ENCODE peak calls at places on chromosomes 11 and 22, in six cellular contexts. D is IMR-90, T is mesenchymal stem cell, J is neuronal stem cell, R is H1, K is trophoblast cell. F is an unnamed sample. For H3K36me3, H3K79me1 and H3K4me1, the result is how much of the 10 kb centered on the place peaks cover.

GRCh38 chr11:65623177-65623576 is 7.6 kb downstream of the PCNX3 start:
- DNase-seq in J (no peak), K (no peak), D (no peak), R (no peak), T (no peak), F (no peak)

GRCh38 chr11:679271-680207 is 15.5 kb downstream of the DEAF1 start:
- DNase-seq in D (no peak), K (no peak), T (no peak), R (no peak), J (no peak), F (no peak)

GRCh38 chr22:18975434-18976196 is 39.5 kb upstream of the PRODH start:
- DNase-seq in K (no peak), R (no peak), J (no peak), D (no peak), T (no peak), F (no peak)

GRCh38 chr11:108121274-108122155 is at the start of gene ACAT1:
- DNase-seq in K (peak), D (peak), J (peak), R (peak), T (peak), F (peak)

GRCh38 chr11:68373810-68374501 is 61.6 kb downstream of the LRP5 start:
- DNase-seq in J (no peak), D (peak), R (no peak), T (peak), K (no peak), F (no peak)

GRCh38 chr11:130588471-130588870 is 140.0 kb downstream of the ADAMTS15 start:
- DNase-seq in R (no peak), T (no peak), J (no peak), K (no peak), D (no peak), F (no peak)

GRCh38 chr22:46057762-46058420 is 80.9 kb upstream of the WNT7B start:
- DNase-seq in R (no peak), K (no peak), D (no peak), J (no peak), T (no peak), F (no peak)

GRCh38 chr11:106288988-106289387 is 211.5 kb downstream of the AASDHPPT start:
- DNase-seq in K (no peak), D (no peak), T (no peak), R (no peak), J (no peak), F (peak)

GRCh38 chr11:69492201-69492991 is 10.9 kb downstream of the LINC01488 start:
- DNase-seq in D (peak), R (no peak), T (peak), K (no peak), J (no peak), F (no peak)

GRCh38 chr22:48089601-48090331 is 1327.3 kb downstream of the TBC1D22A start:
- DNase-seq in K (no peak), R (no peak), J (no peak), T (no peak), D (no peak), F (no peak)

GRCh38 chr22:44406581-44407403 is 91.2 kb downstream of the RTL6 start:
- DNase-seq in K (peak), J (no peak), T (no peak), D (peak), R (no peak), F (peak)

GRCh38 chr22:30903876-30904460 is 64.6 kb downstream of the MORC2 start:
- DNase-seq in R (peak), T (no peak), D (no peak), K (no peak), J (no peak), F (no peak)

GRCh38 chr11:75265851-75266531 is 25.4 kb downstream of the TPBGL start:
- DNase-seq in J (no peak), R (no peak), D (peak), T (no peak), K (no peak), F (no peak)

GRCh38 chr11:96055706-96056387 is 131.9 kb upstream of the MTMR2 start:
- DNase-seq in J (peak), R (no peak), D (peak), T (peak), K (no peak), F (peak)

GRCh38 chr11:134236834-134237556 is 12.5 kb downstream of the VPS26B start:
- DNase-seq in K (peak), T (no peak), J (no peak), D (peak), R (no peak), F (peak)

GRCh38 chr11:106077609-106078517 is at the start of gene AASDHPPT:
- DNase-seq in J (no peak), R (no peak), T (no peak), D (peak), K (no peak), F (no peak)

GRCh38 chr22:22178566-22178965 is 66.0 kb upstream of the VPREB1 start:
- DNase-seq in J (no peak), K (no peak), R (no peak), D (no peak), T (no peak), F (no peak)

GRCh38 chr11:94023856-94024255 is 2.7 kb downstream of the HEPHL1 start:
- DNase-seq in K (no peak), J (no peak), T (no peak), D (no peak), R (no peak), F (no peak)

GRCh38 chr11:2314525-2315394 is 12.9 kb downstream of the TSPAN32 start:
- DNase-seq in D (peak), R (no peak), J (no peak), T (peak), K (no peak), F (no peak)

DNA sequence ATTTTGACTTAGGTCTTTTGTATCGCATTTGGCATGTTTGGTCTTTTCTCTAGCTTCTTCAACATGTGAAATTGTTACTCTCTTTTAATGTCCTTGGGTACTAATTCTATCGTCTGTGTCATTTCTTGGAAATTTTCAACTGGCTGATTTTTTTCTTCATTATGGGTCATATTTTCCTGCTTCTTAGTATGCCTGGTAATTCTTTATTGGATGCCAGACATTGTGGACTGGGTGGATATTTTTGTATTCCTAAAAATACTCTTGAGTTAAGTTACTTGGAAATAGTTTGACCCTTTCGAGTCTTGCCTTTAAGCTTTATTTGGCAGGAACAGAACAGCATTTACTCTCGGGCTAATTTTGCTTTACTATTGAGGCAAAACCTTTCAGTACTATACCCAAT is 140.1 kb downstream of the ETS1 start:
- DNase-seq in J (no peak), K (no peak), R (no peak), D (no peak), T (no peak), F (no peak)
- H3K36me3 ChIP-seq in J (under half), K (under half), R (under half), D (under half), T (under half), F (under half)

DNA sequence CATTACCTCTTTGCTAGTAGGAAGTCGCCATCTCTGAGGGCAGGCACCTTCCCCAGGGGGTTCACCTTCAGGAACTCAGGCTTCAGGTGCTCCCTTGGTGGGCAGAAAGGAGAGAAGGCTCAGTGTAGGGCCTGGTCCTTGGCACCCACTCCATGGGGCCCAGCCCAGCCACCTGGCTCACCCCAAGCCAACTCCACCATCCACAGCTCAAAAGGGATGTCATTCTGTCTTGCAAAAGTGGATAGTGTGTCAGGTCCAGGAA is 2.7 kb upstream of the GSTT4 start:
- DNase-seq in D (no peak), K (no peak), R (no peak), T (no peak), J (no peak), F (no peak)
- H3K79me1 ChIP-seq in D (under half), K (under half), R (under half), T (under half), J (under half), F (under half)

DNA sequence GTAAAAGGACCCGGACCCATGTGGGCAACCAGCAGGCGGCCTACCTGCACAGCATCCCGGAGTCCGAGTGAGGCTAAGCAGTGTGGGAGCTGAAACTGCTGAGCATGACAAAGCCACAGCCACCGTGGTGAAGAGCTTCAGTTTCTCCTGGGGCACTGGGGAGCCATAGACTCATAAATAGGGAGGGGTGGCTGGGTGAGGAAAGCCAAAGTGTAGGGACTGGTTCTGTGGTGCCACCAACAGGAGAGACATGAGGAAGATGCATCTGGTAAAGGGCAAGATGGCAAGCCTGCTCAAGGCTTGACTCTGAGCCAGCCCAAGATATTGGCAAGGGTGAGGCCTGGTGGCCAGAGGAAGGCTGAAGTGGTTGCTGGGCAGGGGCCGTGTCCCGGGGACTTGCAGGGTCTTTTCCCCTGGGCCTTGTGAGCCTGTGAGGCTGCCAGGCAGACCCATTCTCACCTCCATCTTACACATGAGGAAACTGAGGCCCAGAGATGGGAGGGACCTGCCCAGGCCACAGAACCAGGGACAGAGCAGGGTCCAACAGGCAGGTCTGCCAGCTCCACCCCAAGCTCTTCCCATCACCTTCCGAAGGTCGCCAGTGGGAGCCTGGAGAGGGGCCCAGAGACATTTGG is 30.4 kb downstream of the CYTH4 start:
- DNase-seq in J (no peak), K (no peak), R (no peak), D (no peak), T (no peak), F (no peak)
- H3K4me1 ChIP-seq in J (under half), K (under half), R (under half), D (under half), T (half or more), F (under half)

GRCh38 chr22:24097961-24098391 is 83.3 kb upstream of the SUSD2 start:
- DNase-seq in D (no peak), K (no peak), T (no peak), J (no peak), R (no peak), F (no peak)

GRCh38 chr22:24095816-24096215 is 84.7 kb downstream of the CABIN1 start:
- DNase-seq in D (no peak), K (no peak), T (no peak), J (no peak), R (no peak), F (no peak)

GRCh38 chr22:24093855-24094254 is 82.8 kb downstream of the CABIN1 start:
- DNase-seq in K (no peak), R (no peak), J (no peak), T (no peak), D (no peak), F (peak)

GRCh38 chr22:24094966-24095365 is 83.9 kb downstream of the CABIN1 start:
- DNase-seq in T (no peak), R (no peak), J (no peak), K (no peak), D (no peak), F (no peak)

DNA sequence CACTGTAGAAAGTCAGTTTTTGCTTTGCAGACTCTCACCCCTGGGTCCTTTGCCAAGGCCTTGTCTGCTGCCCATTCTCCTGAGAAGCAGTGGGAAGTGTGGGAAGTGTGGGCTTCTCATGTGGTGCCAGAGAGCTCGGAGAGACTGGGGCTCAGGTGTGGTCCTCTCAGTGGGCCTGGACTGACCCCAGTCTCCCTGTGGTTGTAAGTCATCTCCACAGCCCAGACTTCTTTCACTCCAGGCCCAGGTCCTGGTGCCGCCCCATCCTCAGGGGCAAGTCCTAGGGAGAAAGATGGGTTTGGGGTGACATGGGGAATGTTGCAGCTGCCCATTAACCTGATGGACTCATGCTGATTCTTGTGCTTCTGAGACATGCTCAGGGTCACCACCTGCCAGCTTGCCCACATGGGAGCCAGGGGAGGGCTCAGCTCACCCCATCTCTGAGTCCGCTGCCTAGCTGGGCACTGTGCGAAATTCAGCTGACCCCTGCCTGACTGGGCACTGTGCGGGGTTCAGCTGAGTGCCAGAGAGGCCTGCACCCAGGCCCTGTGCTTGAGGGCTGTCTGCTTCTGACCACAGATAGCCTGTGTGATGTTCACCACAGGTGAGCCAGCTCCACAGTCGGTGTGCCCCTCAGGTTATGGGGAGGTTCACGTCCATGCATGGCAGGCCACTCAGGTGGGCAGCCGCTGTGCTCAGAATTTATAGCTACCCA is 84.7 kb upstream of the SUSD2 start:
- DNase-seq in D (no peak), R (no peak), K (no peak), T (no peak), J (no peak), F (no peak)
- H3K36me3 ChIP-seq in D (under half), R (under half), K (under half), T (half or more), J (half or more), F (under half)

DNA sequence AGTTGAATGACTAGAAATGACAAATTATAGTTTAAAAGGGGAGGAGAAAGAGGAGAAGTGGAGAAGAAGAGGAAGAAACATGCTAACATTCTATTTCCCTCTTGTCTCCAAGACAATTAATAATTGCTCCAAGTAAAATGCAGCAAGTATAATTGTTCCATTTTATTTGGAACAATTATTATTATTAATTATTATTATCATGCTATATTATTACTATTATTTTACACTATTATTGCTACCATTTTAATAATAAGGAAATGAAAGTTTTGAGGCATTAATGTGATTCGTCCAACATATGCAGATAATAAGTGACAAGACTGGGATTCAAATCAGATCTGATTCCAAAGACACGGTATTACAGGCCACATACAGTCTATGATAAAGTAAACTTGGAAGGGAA is 293.6 kb upstream of the ZC3H12C start:
- DNase-seq in D (no peak), K (no peak), R (no peak), T (no peak), J (no peak), F (no peak)
- H3K79me1 ChIP-seq in D (under half), K (under half), R (under half), T (under half), J (under half), F (under half)

DNA sequence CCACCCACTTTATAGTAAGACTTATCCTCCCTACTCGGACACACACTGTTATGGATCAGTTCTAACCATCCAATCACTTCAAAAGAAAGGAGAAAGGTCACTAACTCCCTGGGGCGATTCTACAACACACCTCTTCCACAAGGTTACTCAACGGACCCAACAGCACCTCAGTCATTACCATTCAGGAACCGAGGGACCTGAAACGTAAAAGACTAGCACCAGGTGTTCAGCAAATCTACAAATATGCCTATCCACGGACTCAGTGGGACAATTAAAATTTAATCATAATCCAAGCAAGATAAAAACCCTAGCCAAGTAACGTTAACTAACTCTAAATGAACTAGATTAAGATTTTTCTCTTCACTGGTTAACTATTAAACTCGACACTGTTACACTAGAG is 1.6 kb downstream of the HNRNPUL2 start:
- DNase-seq in R (no peak), K (no peak), T (no peak), D (no peak), J (no peak), F (peak)
- H3K4me1 ChIP-seq in R (under half), K (under half), T (under half), D (under half), J (under half), F (under half)

GRCh38 chr11:117189191-117189940 is 9.8 kb upstream of the TAGLN start:
- DNase-seq in D (no peak), K (no peak), J (no peak), R (no peak), T (no peak), F (no peak)
- H3K36me3 ChIP-seq in D (half or more), K (half or more), J (under half), R (under half), T (half or more), F (under half)

GRCh38 chr11:70894566-70894965 is 357.8 kb downstream of the SHANK2 start:
- DNase-seq in T (no peak), J (no peak), D (no peak), R (no peak), K (no peak), F (no peak)
- H3K79me1 ChIP-seq in T (under half), J (under half), D (under half), R (under half), K (under half), F (under half)

F was measured in mesendoderm.